ENCODE peak calls at places on chromosomes 5 and 9, in seven cellular contexts. N is neural progenitor cell, Q is transverse colon, M is cardiac muscle cell, W is BJ, F is endothelial cell, E is PC-9. O is an unnamed sample.

GRCh38 chr5:57408714-57409113 is 73.9 kb downstream of the ACTBL2 start:
- DNase-seq in W (peak), M (no peak), N (no peak), F (no peak), E (no peak), Q (no peak), O (no peak)

GRCh38 chr5:1012900-1013237 is 4.3 kb downstream of the NKD2 start:
- DNase-seq in E (no peak), M (no peak), W (no peak), F (no peak), N (no peak), Q (no peak), O (no peak)

GRCh38 chr5:180519098-180519497 is 24.9 kb downstream of the CNOT6 start:
- DNase-seq in N (no peak), E (no peak), Q (no peak), M (no peak), F (no peak), W (peak), O (no peak)

GRCh38 chr9:100099722-100100042 is 639 bp downstream of the INVS start:
- DNase-seq in F (no peak), Q (no peak), W (no peak), E (no peak), M (peak), N (peak), O (peak)

GRCh38 chr9:126521976-126522590 is 91.6 kb upstream of the LMX1B start:
- DNase-seq in W (no peak), N (no peak), F (no peak), M (no peak), E (no peak), Q (no peak), O (no peak)

GRCh38 chr9:135822383-135822755 is 85.0 kb downstream of the CAMSAP1 start:
- DNase-seq in F (no peak), M (no peak), N (no peak), W (no peak), E (no peak), Q (no peak), O (no peak)

GRCh38 chr5:110651507-110651906 is 75.0 kb downstream of the TMEM232 start:
- DNase-seq in W (no peak), E (no peak), M (no peak), F (no peak), N (no peak), Q (no peak), O (no peak)

GRCh38 chr9:20477940-20478620 is 144.2 kb downstream of the MLLT3 start:
- DNase-seq in W (no peak), M (no peak), E (no peak), F (no peak), Q (no peak), N (peak), O (no peak)

GRCh38 chr5:151021771-151022170 is 1.4 kb downstream of the GPX3 start:
- DNase-seq in Q (no peak), F (no peak), M (no peak), N (no peak), E (no peak), W (no peak), O (no peak)

GRCh38 chr5:69414885-69415583 is at the start of gene MARVELD2:
- DNase-seq in N (peak), Q (peak), E (peak), M (peak), F (peak), W (no peak), O (peak)

GRCh38 chr9:19231126-19232035 is 888 bp downstream of the DENND4C start:
- DNase-seq in F (no peak), N (peak), E (no peak), W (no peak), Q (peak), M (peak), O (peak)

GRCh38 chr5:150219861-150220260 is 30.0 kb downstream of the SLC6A7 start:
- DNase-seq in Q (no peak), N (no peak), M (no peak), W (no peak), E (no peak), F (no peak), O (no peak)

GRCh38 chr9:34127035-34127948 is 794 bp upstream of the DCAF12 start:
- DNase-seq in W (no peak), M (no peak), Q (no peak), N (no peak), E (peak), F (no peak), O (no peak)

GRCh38 chr9:108622467-108622866 is 233.3 kb downstream of the ACTL7B start:
- DNase-seq in N (no peak), M (no peak), W (no peak), E (no peak), Q (no peak), F (no peak), O (no peak)

GRCh38 chr5:134580001-134580460 is 52.6 kb downstream of the SAR1B start:
- DNase-seq in M (no peak), E (no peak), F (no peak), W (no peak), N (no peak), Q (no peak), O (no peak)

GRCh38 chr9:21251638-21252037 is 11.8 kb upstream of the IFNA14 start:
- DNase-seq in N (no peak), F (no peak), M (peak), Q (no peak), E (no peak), W (no peak), O (no peak)

GRCh38 chr5:40754381-40755092 is 1.2 kb downstream of the TTC33 start:
- DNase-seq in F (no peak), N (peak), Q (no peak), M (peak), W (no peak), E (no peak), O (no peak)

GRCh38 chr9:110575169-110575568 is 4.4 kb downstream of the SVEP1 start:
- DNase-seq in W (no peak), Q (no peak), N (no peak), E (no peak), M (no peak), F (no peak), O (no peak)

GRCh38 chr5:65013141-65013540 is 244.4 kb downstream of the CWC27 start:
- DNase-seq in W (no peak), M (no peak), Q (no peak), F (no peak), E (no peak), N (no peak), O (no peak)

GRCh38 chr5:15601274-15601673 is 101.3 kb downstream of the FBXL7 start:
- DNase-seq in F (no peak), E (no peak), W (no peak), M (no peak), N (no peak), Q (no peak), O (no peak)

GRCh38 chr9:87812375-87813118 is 70.1 kb upstream of the SPATA31E1 start:
- DNase-seq in N (peak), M (no peak), F (peak), Q (no peak), W (peak), E (peak), O (peak)

GRCh38 chr5:86075139-86075538 is 542.6 kb upstream of the COX7C start:
- DNase-seq in E (no peak), Q (no peak), F (no peak), M (no peak), W (no peak), N (no peak), O (no peak)

GRCh38 chr5:19044931-19045695 is 942.9 kb downstream of the CDH18 start:
- DNase-seq in F (no peak), M (no peak), E (no peak), Q (no peak), W (no peak), N (no peak), O (peak)

GRCh38 chr9:106916491-106917235 is 53.7 kb downstream of the ZNF462 start:
- DNase-seq in E (peak), N (no peak), Q (peak), M (peak), W (peak), F (no peak), O (peak)

GRCh38 chr9:99873531-99873930 is 32.9 kb upstream of the STX17 start:
- DNase-seq in N (no peak), Q (no peak), F (no peak), E (no peak), W (peak), M (no peak), O (no peak)

GRCh38 chr9:86557063-86557766 is 203.0 kb upstream of the TUT7 start:
- DNase-seq in Q (no peak), E (no peak), N (peak), W (peak), F (no peak), M (no peak), O (no peak)

GRCh38 chr5:56012281-56012963 is 17.7 kb upstream of the IL6ST start:
- DNase-seq in M (no peak), Q (peak), F (no peak), W (peak), E (no peak), N (no peak), O (no peak)

GRCh38 chr5:56006600-56006999 is 11.8 kb upstream of the IL6ST start:
- DNase-seq in F (no peak), E (no peak), N (no peak), Q (no peak), M (no peak), W (no peak), O (no peak)

GRCh38 chr5:56006094-56006493 is 11.3 kb upstream of the IL6ST start:
- DNase-seq in M (no peak), Q (no peak), F (no peak), N (no peak), E (no peak), W (no peak), O (no peak)

GRCh38 chr5:56011835-56012234 is 17.1 kb upstream of the IL6ST start:
- DNase-seq in W (peak), F (no peak), N (no peak), E (no peak), Q (no peak), M (no peak), O (no peak)

GRCh38 chr5:56010431-56010830 is 15.7 kb upstream of the IL6ST start:
- DNase-seq in M (no peak), N (no peak), F (no peak), E (no peak), W (no peak), Q (no peak), O (no peak)
- TF ChIP-seq CTCF in M (no peak), N (no peak), F (no peak), E (no peak), W (no peak), Q (no peak), O (no peak)

DNA sequence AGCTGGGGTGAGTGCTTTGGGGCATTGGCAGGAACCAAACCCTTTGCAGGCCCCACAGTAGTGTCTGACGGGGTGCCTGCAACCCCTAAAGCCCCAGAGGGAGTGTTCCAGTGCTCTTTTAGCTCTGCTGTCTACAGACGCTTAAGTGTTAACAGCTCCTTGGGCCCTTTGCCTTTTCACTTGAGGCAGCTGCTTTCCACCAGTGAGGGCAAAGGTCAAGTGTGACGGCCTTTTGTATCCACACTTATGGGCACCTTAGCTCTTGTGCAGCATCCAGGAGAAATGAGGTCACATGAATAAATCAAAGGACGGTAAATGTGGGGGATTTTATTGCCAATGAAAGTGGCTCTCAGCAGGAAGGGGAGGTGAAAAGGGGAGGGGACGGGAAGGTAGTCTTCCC is 241.4 kb upstream of the PCSK5 start:
- DNase-seq in E (no peak), N (no peak), F (no peak), M (peak), W (no peak), Q (no peak), O (no peak)
- TF ChIP-seq CTCF in E (no peak), N (no peak), F (no peak), M (no peak), W (no peak), Q (no peak), O (no peak)

GRCh38 chr5:132239776-132240175 is 12.1 kb upstream of the P4HA2 start:
- DNase-seq in F (no peak), E (no peak), Q (peak), M (no peak), W (no peak), N (no peak), O (no peak)

GRCh38 chr5:132237141-132237540 is 9.5 kb upstream of the P4HA2 start:
- DNase-seq in F (no peak), W (no peak), Q (peak), E (no peak), M (no peak), N (no peak), O (no peak)

GRCh38 chr5:132238169-132238744 is 10.6 kb upstream of the P4HA2 start:
- DNase-seq in M (peak), N (peak), F (peak), Q (peak), W (no peak), E (peak), O (peak)

GRCh38 chr5:132238901-132239500 is 11.3 kb upstream of the P4HA2 start:
- DNase-seq in M (no peak), F (no peak), E (no peak), W (no peak), N (no peak), Q (peak), O (no peak)

GRCh38 chr5:132237670-132238069 is 10.0 kb upstream of the P4HA2 start:
- DNase-seq in W (no peak), F (no peak), E (no peak), Q (peak), N (no peak), M (no peak), O (no peak)
- TF ChIP-seq CTCF in W (no peak), F (no peak), E (no peak), Q (no peak), N (no peak), M (no peak), O (no peak)

DNA sequence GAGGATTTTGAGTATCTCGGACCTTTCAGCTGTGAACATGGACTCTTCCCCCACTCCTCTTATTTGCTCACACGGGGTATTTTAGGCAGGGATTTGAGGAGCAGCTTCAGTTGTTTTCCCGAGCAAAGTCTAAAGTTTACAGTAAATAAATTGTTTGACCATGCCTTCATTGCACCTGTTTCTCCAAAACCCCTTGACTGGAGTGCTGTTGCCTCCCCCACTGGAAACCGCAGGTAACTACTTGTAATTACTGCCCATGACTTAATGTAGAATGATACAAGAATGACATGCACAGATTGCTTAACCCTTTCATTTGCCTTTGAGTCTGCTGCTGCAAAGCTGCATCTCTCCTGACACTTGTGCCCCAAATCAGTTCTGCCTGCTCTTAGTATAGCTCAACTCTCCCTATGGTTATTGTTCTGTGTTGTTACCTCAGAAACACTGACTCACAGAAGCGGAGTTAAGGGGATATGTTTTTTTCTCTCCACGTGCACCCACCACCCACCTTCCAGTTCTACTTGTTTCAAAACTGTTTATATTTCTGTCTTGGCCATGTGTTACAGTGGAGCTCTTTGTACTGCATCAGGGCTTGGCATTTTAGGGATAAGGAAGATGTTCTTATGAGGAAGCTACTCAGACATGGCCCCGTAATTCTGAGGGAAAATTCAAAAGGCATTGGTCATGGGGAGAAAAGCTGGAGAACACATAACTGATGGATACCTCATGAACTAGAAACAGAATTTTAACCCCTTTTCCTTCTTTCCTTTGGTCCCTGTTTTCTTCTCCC is 2.2 kb downstream of the ADRB2 start:
- DNase-seq in N (no peak), W (no peak), M (no peak), Q (no peak), F (no peak), E (no peak), O (peak)
- TF ChIP-seq CTCF in N (no peak), W (no peak), M (no peak), Q (peak), F (no peak), E (peak), O (peak)

DNA sequence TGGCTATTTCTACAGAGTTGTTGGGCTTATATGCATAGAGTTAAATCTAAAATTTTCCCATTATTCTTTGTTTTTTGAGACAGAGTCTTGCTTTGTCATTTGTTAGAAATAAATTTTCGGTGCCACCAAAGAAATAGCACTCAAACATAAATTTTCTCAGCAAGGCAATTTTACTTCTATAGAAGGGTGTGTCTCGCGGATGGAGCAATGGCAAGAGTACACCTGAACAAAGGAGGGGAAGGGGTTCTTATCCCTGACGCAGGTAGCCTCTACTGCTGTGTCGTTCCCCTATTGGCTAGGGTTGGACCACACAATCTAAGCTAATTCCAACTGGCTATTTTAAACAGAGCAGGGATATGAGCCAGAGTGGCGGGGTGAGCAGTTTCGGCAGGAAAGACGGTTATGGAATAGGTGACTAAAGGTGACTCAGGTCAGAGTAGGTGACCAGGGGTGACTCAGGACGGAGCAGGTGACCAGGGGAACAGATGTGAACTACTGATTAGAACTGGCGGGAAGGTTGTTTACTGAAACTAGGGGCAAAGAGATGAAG is 57.2 kb downstream of the C9orf85 start:
- DNase-seq in Q (no peak), E (no peak), W (no peak), F (no peak), N (no peak), M (no peak), O (no peak)
- TF ChIP-seq CTCF in Q (no peak), E (no peak), W (no peak), F (no peak), N (no peak), M (no peak), O (no peak)

GRCh38 chr9:133030317-133031129 is at the start of gene GTF3C5:
- DNase-seq in F (peak), N (peak), E (peak), W (peak), Q (peak), M (peak), O (peak)
- TF ChIP-seq CTCF in F (no peak), N (peak), E (no peak), W (no peak), Q (peak), M (no peak), O (no peak)

GRCh38 chr5:157162919-157163510 is 3.0 kb downstream of the GARIN3 start:
- DNase-seq in N (no peak), E (no peak), W (no peak), M (no peak), Q (no peak), F (no peak), O (no peak)
- TF ChIP-seq CTCF in N (no peak), E (no peak), W (no peak), M (no peak), Q (no peak), F (no peak), O (no peak)

DNA sequence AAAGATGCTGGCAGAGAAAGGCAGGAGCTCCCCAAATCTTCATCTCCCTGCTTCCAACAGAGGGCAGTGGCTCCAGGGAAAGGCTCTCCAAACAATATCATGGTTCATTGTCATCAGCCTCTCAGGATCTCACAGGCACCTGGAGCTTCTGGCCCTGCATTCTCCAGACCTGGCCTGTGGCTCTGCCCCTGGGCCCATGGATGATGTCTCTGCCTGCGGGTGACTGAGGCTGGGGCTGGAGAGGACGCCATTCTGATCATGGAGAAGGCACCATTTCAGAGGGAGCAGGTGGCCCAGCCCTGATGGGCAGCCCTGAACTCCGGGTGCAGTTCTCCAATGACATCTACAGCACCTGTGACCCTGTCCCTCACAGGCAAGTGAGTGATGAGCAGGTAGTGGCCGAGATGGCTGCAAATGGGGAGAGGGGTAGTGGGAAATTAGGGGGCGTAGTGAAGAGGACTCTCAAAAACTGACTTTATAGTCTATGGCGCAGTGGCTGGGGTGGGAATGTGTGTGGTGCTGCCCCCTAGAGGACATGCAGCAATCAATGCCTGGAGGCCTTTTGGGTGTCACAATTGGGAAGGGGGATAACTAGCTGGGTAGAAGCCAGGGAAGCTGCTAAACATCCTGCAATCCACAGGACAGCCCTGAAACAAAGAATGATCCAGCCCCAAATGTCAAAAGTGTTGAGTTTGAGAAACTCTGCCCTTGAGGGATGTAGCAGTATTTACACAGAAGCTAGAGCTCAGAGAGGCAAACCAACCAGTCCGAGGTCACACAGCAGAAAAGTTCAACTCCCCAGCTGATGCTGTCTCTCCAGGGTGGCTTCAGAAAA is 3.2 kb downstream of the SH3PXD2B start:
- DNase-seq in N (peak), Q (peak), M (peak), W (no peak), F (peak), E (peak), O (peak)
- TF ChIP-seq CTCF in N (peak), Q (peak), M (peak), W (peak), F (peak), E (peak), O (peak)

DNA sequence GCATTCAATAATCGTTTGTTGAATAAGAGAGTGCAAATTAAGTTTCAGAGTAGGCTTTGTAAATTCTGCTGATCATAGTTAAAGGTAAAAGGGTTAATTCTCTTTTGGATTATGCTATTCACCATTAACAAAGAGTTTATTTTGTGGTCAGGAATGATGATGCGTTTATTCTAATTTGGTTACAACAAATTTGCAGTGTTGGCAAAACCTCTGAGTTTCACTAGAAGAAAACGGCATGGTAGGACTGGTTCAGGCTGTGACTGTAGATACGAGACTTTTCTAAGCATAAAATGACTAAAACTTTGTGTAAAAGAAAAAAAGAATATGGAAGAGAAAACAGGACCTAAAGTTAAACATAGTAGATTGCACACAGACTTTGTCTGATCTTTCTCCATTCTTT is 234.7 kb downstream of the TLR4 start:
- DNase-seq in Q (no peak), M (no peak), N (no peak), W (no peak), F (no peak), E (no peak), O (no peak)
- TF ChIP-seq CTCF in Q (no peak), M (no peak), N (no peak), W (no peak), F (no peak), E (no peak), O (no peak)